ENCODE peak calls at places on chromosomes 16 and 17, in five cellular contexts. W is left lung, F is activated B cell treated with CpG ODN at 0.5 μM for 24 hours, R is lower leg skin, U is AG09319. X is an unnamed sample.

GRCh38 chr16:23207485-23207884 is 24.9 kb downstream of the SCNN1G start:
- DNase-seq in W (no peak), R (no peak), F (no peak), U (no peak), X (no peak)

GRCh38 chr17:42312285-42313130 is 24.2 kb downstream of the STAT5A start:
- DNase-seq in W (peak; percentile 88), F (peak; percentile 70), U (no peak), R (peak; percentile 96), X (peak; percentile 65)

GRCh38 chr16:4733747-4734062 is 366 bp downstream of the ANKS3 start:
- DNase-seq in F (no peak), U (no peak), W (peak; percentile 36), R (no peak), X (no peak)

GRCh38 chr17:20154601-20155000 is 145.4 kb downstream of the SPECC1 start:
- DNase-seq in W (no peak), F (no peak), U (no peak), R (peak; percentile 77), X (no peak)

GRCh38 chr16:81431554-81432353 is 12.9 kb upstream of the CMIP start:
- DNase-seq in F (no peak), W (peak; percentile 66), R (no peak), U (peak; percentile 11), X (no peak)

GRCh38 chr17:55607736-55608341 is 96.6 kb upstream of the SMIM36 start:
- DNase-seq in U (peak; percentile 69), R (no peak), W (no peak), F (no peak), X (no peak)

GRCh38 chr16:85800321-85800669 is 800 bp downstream of the COX4I1 start:
- DNase-seq in U (no peak), F (no peak), W (no peak), R (no peak), X (no peak)

GRCh38 chr16:64390102-64390501 is 731.8 kb downstream of the CDH11 start:
- DNase-seq in U (no peak), W (no peak), R (no peak), F (no peak), X (no peak)

GRCh38 chr16:1749152-1750117 is 21.9 kb downstream of the NME3 start:
- DNase-seq in W (no peak), F (no peak), U (no peak), R (no peak), X (no peak)

GRCh38 chr17:82434216-82434565 is 15.8 kb upstream of the OGFOD3 start:
- DNase-seq in R (no peak), W (no peak), F (no peak), U (no peak), X (no peak)

GRCh38 chr16:15876503-15876902 is 11.9 kb downstream of the CEP20 start:
- DNase-seq in U (no peak), W (no peak), R (no peak), F (no peak), X (no peak)

GRCh38 chr16:87648236-87648635 is 45.9 kb downstream of the JPH3 start:
- DNase-seq in F (no peak), R (no peak), W (no peak), U (no peak), X (no peak)

GRCh38 chr16:67104061-67104460 is 5.7 kb upstream of the PHAF1 start:
- DNase-seq in W (no peak), U (no peak), R (no peak), F (no peak), X (no peak)

GRCh38 chr16:70410736-70411135 is 28.2 kb downstream of the ST3GAL2 start:
- DNase-seq in R (no peak), U (no peak), F (no peak), W (no peak), X (no peak)

GRCh38 chr17:76973040-76973439 is 104.8 kb downstream of the MGAT5B start:
- DNase-seq in F (no peak), R (no peak), U (no peak), W (no peak), X (no peak)
- TF ChIP-seq CTCF in F (no peak), R (no peak), U (no peak), W (no peak), X (no peak)

GRCh38 chr17:74737299-74738050 is 419 bp downstream of the RAB37 start:
- DNase-seq in R (no peak), F (peak; percentile 45), W (no peak), U (no peak), X (no peak)
- TF ChIP-seq CTCF in R (no peak), F (no peak), W (no peak), U (peak; percentile 23), X (peak; percentile 37)

DNA sequence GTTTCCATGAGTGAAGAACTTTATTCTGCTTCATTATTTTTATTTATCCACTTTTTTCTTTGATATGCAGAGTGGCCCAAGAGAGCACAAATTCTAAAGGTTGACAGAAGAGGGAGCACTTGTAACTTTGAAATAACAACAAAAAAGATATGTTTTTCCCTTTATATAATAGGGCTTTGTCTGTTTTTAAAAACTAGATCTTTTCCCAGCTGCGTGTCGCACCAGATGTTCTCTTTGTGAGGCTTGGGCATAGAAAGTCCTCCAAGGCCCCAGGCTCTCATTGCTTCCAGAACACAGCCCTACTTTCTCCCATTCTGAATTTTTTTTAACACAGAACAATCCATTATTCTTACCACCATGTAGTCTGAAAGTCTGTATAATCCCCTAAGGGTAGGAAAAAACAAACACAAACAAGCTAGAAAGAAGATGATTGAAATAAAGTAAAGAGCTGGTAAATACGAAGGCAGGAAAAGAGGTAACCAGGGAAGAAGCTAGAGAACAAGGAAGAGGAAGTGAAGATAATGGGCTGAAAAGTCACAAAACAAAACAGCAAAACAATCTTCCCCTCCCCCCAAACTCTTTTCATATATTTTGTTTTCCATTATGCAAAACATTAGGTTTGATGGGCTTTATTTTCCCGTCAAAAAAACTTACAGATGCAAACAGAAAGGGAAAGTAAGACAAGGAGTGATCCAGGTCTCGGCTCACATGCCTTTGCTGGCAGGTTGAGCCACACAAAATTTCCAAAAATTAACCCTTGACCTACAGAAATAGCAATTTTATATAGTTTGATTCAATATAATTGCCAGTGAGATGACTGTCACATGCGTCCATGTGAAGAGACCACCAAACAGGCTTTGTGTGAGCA is 160.3 kb downstream of the ABCA8 start:
- DNase-seq in R (no peak), W (no peak), F (no peak), U (peak; percentile 53), X (no peak)
- TF ChIP-seq CTCF in R (no peak), W (peak; percentile 27), F (no peak), U (peak; percentile 51), X (peak; percentile 41)

DNA sequence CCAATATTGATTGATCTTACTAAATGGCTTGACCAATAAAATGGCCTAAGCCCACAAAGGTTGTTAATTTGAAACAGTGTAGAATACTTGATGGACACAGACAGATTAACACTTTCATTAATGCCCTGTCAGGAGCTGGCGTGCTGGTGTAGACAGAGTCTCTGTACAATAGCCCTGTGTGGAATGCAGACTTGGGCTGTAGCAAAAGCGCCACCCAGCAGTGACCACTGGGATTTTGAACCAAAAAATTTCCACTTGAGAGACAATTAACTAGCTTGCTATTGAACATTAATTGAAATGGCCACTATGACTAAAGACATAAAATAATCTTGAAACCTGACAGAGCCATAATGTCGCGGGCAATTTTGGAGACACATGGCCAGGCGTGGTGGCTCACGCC is 19.7 kb upstream of the GUCY2D start:
- DNase-seq in F (no peak), R (peak; percentile 72), W (no peak), U (no peak), X (no peak)
- TF ChIP-seq CTCF in F (no peak), R (no peak), W (peak; percentile 24), U (no peak), X (no peak)